ENCODE peak calls at places on chromosomes 7 and 10, in seven cellular contexts. Q is anterior cingulate cortex; G is T-cell; O is ELF-1; R is midbrain; N is activated CD8-positive, alpha-beta memory T cell treated with anti-CD3 and anti-CD28 coated beads, Interleukin-2, amount 50 U/mL, for 48 hours; A is hepatic stellate cell. C is an unnamed sample.
A peak's percentile ranks its signal among the peaks of the same experiment; 100 is the strongest.

GRCh38 chr10:43667317-43667731 is 18.6 kb upstream of the ZNF32 start:
- DNase-seq in N (no peak), Q (no peak), O (peak; percentile 71), G (no peak), R (no peak), A (peak; percentile 83), C (no peak)

GRCh38 chr7:17934094-17934493 is 6.2 kb downstream of the SNX13 start:
- DNase-seq in G (no peak), A (no peak), R (no peak), Q (no peak), O (no peak), N (no peak), C (no peak)

GRCh38 chr7:119720541-119720940 is 552.4 kb upstream of the KCND2 start:
- DNase-seq in N (no peak), A (peak; percentile 56), Q (no peak), R (no peak), O (no peak), G (no peak), C (no peak)

GRCh38 chr7:22723171-22723601 is 3.8 kb upstream of the IL6 start:
- DNase-seq in A (no peak), G (no peak), Q (peak; percentile 27), R (peak; percentile 54), O (no peak), N (no peak), C (no peak)

GRCh38 chr7:55573526-55573925 is 1.2 kb upstream of the VOPP1 start:
- DNase-seq in O (no peak), N (no peak), A (no peak), R (no peak), G (no peak), Q (no peak), C (no peak)

GRCh38 chr7:85125679-85126078 is 61.2 kb downstream of the SEMA3D start:
- DNase-seq in G (no peak), Q (no peak), O (no peak), N (no peak), A (no peak), R (no peak), C (no peak)

GRCh38 chr7:16599860-16600259 is 45.7 kb downstream of the ANKMY2 start:
- DNase-seq in N (no peak), A (no peak), O (no peak), Q (no peak), G (no peak), R (no peak), C (no peak)

GRCh38 chr7:158251061-158251965 is 336.3 kb downstream of the PTPRN2 start:
- DNase-seq in N (no peak), A (no peak), O (no peak), G (no peak), Q (no peak), R (no peak), C (no peak)

GRCh38 chr7:29510028-29510427 is 53.6 kb upstream of the PRR15 start:
- DNase-seq in Q (no peak), R (no peak), O (no peak), N (no peak), A (no peak), G (no peak), C (no peak)

GRCh38 chr10:110525349-110526260 is 27.9 kb downstream of the DUSP5 start:
- DNase-seq in A (peak; percentile 56), N (peak; percentile 50), R (no peak), Q (no peak), G (no peak), O (no peak), C (no peak)

GRCh38 chr10:122740640-122741039 is 41.0 kb upstream of the C10orf120 start:
- DNase-seq in O (no peak), R (no peak), N (no peak), G (no peak), A (no peak), Q (no peak), C (no peak)

GRCh38 chr10:78685466-78686163 is 383.2 kb upstream of the ZMIZ1 start:
- DNase-seq in R (no peak), N (no peak), A (peak; percentile 19), G (no peak), O (no peak), Q (no peak), C (no peak)

GRCh38 chr7:8443871-8444756 is 10.7 kb downstream of the NXPH1 start:
- DNase-seq in G (no peak), Q (no peak), N (no peak), O (peak; percentile 47), A (no peak), R (peak; percentile 7), C (no peak)

GRCh38 chr7:87128883-87129282 is 23.4 kb upstream of the DMTF1 start:
- DNase-seq in Q (no peak), G (no peak), O (peak; percentile 66), N (no peak), A (no peak), R (no peak), C (no peak)

GRCh38 chr10:3241128-3242057 is 68.8 kb upstream of the PITRM1 start:
- DNase-seq in R (no peak), Q (no peak), A (no peak), N (no peak), G (no peak), O (no peak), C (no peak)

GRCh38 chr10:127347202-127347959 is 151.0 kb upstream of the INSYN2A start:
- DNase-seq in N (no peak), G (no peak), R (no peak), O (no peak), A (no peak), Q (no peak), C (no peak)

GRCh38 chr7:81725496-81726117 is 44.2 kb downstream of the HGF start:
- DNase-seq in R (no peak), N (no peak), G (no peak), Q (no peak), O (peak; percentile 4), A (peak; percentile 56), C (no peak)

C was measured in T follicular helper cell.